ENCODE peak calls at places on chromosomes 2 and 18, in four cellular contexts. One of them, this sample, is unnamed.

GRCh38 chr2:224847961-224848850 is 132.0 kb upstream of the CCDC195 start:
- DNase-seq in HepG2: no peak
- DNase-seq in HCT116: peak; percentile 60
- DNase-seq in K562: no peak
- DNase-seq in this sample: peak; percentile 44

GRCh38 chr2:41966920-41967319 is 80.9 kb upstream of the PKDCC start:
- DNase-seq in HepG2: no peak
- DNase-seq in HCT116: no peak
- DNase-seq in K562: no peak
- DNase-seq in this sample: no peak

GRCh38 chr2:223930002-223930976 is 14.8 kb downstream of the WDFY1 start:
- DNase-seq in HepG2: peak; percentile 97
- DNase-seq in HCT116: no peak
- DNase-seq in K562: peak; percentile 73
- DNase-seq in this sample: peak; percentile 34

GRCh38 chr2:216404010-216404618 is 8.2 kb upstream of the SMARCAL1 start:
- DNase-seq in HepG2: peak; percentile 54
- DNase-seq in HCT116: peak; percentile 35
- DNase-seq in K562: peak; percentile 35
- DNase-seq in this sample: peak; percentile 54

GRCh38 chr18:23662309-23663263 is at the start of gene ANKRD29:
- DNase-seq in HepG2: no peak
- DNase-seq in HCT116: no peak
- DNase-seq in K562: no peak
- DNase-seq in this sample: peak; percentile 88

GRCh38 chr2:122263746-122264145 is 508.3 kb downstream of the TSN start:
- DNase-seq in HepG2: no peak
- DNase-seq in HCT116: no peak
- DNase-seq in K562: no peak
- DNase-seq in this sample: no peak

GRCh38 chr2:216117566-216117965 is 8.4 kb downstream of the XRCC5 start:
- DNase-seq in HepG2: no peak
- DNase-seq in HCT116: no peak
- DNase-seq in K562: no peak
- DNase-seq in this sample: no peak

GRCh38 chr2:226652388-226652787 is 147.2 kb downstream of the IRS1 start:
- DNase-seq in HepG2: no peak
- DNase-seq in HCT116: peak; percentile 98
- DNase-seq in K562: no peak
- DNase-seq in this sample: no peak

GRCh38 chr2:5549061-5549601 is 143.1 kb upstream of the SOX11 start:
- DNase-seq in HepG2: no peak
- DNase-seq in HCT116: no peak
- DNase-seq in K562: no peak
- DNase-seq in this sample: no peak

GRCh38 chr18:9814431-9814830 is 71.3 kb upstream of the TXNDC2 start:
- DNase-seq in HepG2: peak; percentile 75
- DNase-seq in HCT116: no peak
- DNase-seq in K562: no peak
- DNase-seq in this sample: no peak

GRCh38 chr2:197309369-197310231 is 980 bp downstream of the ANKRD44 start:
- DNase-seq in HepG2: no peak
- DNase-seq in HCT116: no peak
- DNase-seq in K562: no peak
- DNase-seq in this sample: peak; percentile 29

GRCh38 chr18:78080761-78081160 is 831.1 kb downstream of the GALR1 start:
- DNase-seq in HepG2: no peak
- DNase-seq in HCT116: no peak
- DNase-seq in K562: no peak
- DNase-seq in this sample: no peak

GRCh38 chr2:45330617-45331016 is 280.4 kb downstream of the SRBD1 start:
- DNase-seq in HepG2: peak; percentile 54
- DNase-seq in HCT116: no peak
- DNase-seq in K562: no peak
- DNase-seq in this sample: no peak

GRCh38 chr2:67561411-67561965 is 164.4 kb downstream of the ETAA1 start:
- DNase-seq in HepG2: no peak
- DNase-seq in HCT116: no peak
- DNase-seq in K562: peak; percentile 20
- DNase-seq in this sample: peak; percentile 69

GRCh38 chr18:3624818-3625716 is 175.1 kb downstream of the TGIF1 start:
- DNase-seq in HepG2: no peak
- DNase-seq in HCT116: peak; percentile 86
- DNase-seq in K562: peak; percentile 85
- DNase-seq in this sample: no peak

GRCh38 chr2:46170011-46170410 is 127.2 kb upstream of the EPAS1 start:
- DNase-seq in HepG2: no peak
- DNase-seq in HCT116: no peak
- DNase-seq in K562: no peak
- DNase-seq in this sample: no peak

GRCh38 chr2:119484834-119485233 is 39.4 kb downstream of the SCTR start:
- DNase-seq in HepG2: no peak
- DNase-seq in HCT116: no peak
- DNase-seq in K562: no peak
- DNase-seq in this sample: peak; percentile 45

GRCh38 chr2:85083092-85083491 is 50.1 kb upstream of the TCF7L1 start:
- DNase-seq in HepG2: no peak
- DNase-seq in HCT116: no peak
- DNase-seq in K562: no peak
- DNase-seq in this sample: no peak

GRCh38 chr18:13440277-13441248 is 222.0 kb downstream of the LDLRAD4 start:
- DNase-seq in HepG2: no peak
- DNase-seq in HCT116: no peak
- DNase-seq in K562: no peak
- DNase-seq in this sample: no peak

GRCh38 chr2:198453866-198454265 is 649.5 kb downstream of the PLCL1 start:
- DNase-seq in HepG2: no peak
- DNase-seq in HCT116: no peak
- DNase-seq in K562: no peak
- DNase-seq in this sample: no peak

GRCh38 chr18:13604751-13605150 is 121.6 kb downstream of the FAM210A start:
- DNase-seq in HepG2: no peak
- DNase-seq in HCT116: no peak
- DNase-seq in K562: no peak
- DNase-seq in this sample: no peak

GRCh38 chr2:74530239-74531161 is 767 bp downstream of the HTRA2 start:
- DNase-seq in HepG2: no peak
- DNase-seq in HCT116: no peak
- DNase-seq in K562: peak; percentile 96
- DNase-seq in this sample: peak; percentile 77

GRCh38 chr2:47688561-47688960 is 94.4 kb upstream of the MSH6 start:
- DNase-seq in HepG2: no peak
- DNase-seq in HCT116: no peak
- DNase-seq in K562: no peak
- DNase-seq in this sample: no peak

GRCh38 chr2:12979066-12979465 is 262.3 kb downstream of the TRIB2 start:
- DNase-seq in HepG2: no peak
- DNase-seq in HCT116: no peak
- DNase-seq in K562: no peak
- DNase-seq in this sample: no peak

GRCh38 chr2:217085543-217085942 is 225.7 kb upstream of the TNP1 start:
- DNase-seq in HepG2: no peak
- DNase-seq in HCT116: no peak
- DNase-seq in K562: no peak
- DNase-seq in this sample: no peak

DNA sequence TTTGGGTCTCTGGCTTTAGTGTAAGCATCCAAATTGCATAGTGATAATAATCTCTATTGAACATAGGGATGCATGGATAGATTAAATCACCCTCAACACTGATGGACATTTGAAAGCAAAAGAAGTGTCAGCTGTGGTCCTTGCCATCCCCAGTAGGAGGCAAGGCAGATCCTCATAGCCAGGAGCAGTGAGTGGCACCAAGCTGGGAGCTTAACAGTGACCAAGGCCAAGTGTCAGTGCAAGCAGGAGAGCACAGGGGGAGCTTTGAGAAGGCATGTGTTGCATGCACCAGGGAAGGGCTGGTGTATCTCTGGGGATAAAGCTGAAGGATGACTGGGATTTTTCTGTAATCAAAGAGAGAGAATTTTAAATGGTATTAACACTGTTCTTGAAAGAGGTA is 14.7 kb downstream of the SLC14A1 start:
- DNase-seq in HepG2: no peak
- DNase-seq in HCT116: no peak
- DNase-seq in K562: no peak
- DNase-seq in this sample: no peak
- TF ChIP-seq ELF1 in HepG2: no peak
- TF ChIP-seq ELF1 in HCT116: no peak
- TF ChIP-seq ELF1 in K562: no peak
- TF ChIP-seq ELF1 in this sample: no peak

GRCh38 chr2:30421551-30422436 is 25.3 kb upstream of the LCLAT1 start:
- DNase-seq in HepG2: no peak
- DNase-seq in HCT116: no peak
- DNase-seq in K562: peak; percentile 25
- DNase-seq in this sample: peak; percentile 88
- TF ChIP-seq ELF1 in HepG2: no peak
- TF ChIP-seq ELF1 in HCT116: no peak
- TF ChIP-seq ELF1 in K562: peak; percentile 21
- TF ChIP-seq ELF1 in this sample: no peak

GRCh38 chr18:61951396-61951795 is 58.6 kb upstream of the RNF152 start:
- DNase-seq in HepG2: no peak
- DNase-seq in HCT116: no peak
- DNase-seq in K562: no peak
- DNase-seq in this sample: no peak
- TF ChIP-seq ELF1 in HepG2: no peak
- TF ChIP-seq ELF1 in HCT116: no peak
- TF ChIP-seq ELF1 in K562: no peak
- TF ChIP-seq ELF1 in this sample: no peak

GRCh38 chr2:240018071-240018750 is 6.9 kb downstream of the NDUFA10 start:
- DNase-seq in HepG2: no peak
- DNase-seq in HCT116: no peak
- DNase-seq in K562: no peak
- DNase-seq in this sample: no peak

GRCh38 chr2:240024766-240025165 is 376 bp downstream of the NDUFA10 start:
- DNase-seq in HepG2: peak; percentile 45
- DNase-seq in HCT116: no peak
- DNase-seq in K562: peak; percentile 25
- DNase-seq in this sample: no peak

GRCh38 chr2:240023792-240024191 is 1.4 kb downstream of the NDUFA10 start:
- DNase-seq in HepG2: no peak
- DNase-seq in HCT116: no peak
- DNase-seq in K562: peak; percentile 67
- DNase-seq in this sample: no peak

DNA sequence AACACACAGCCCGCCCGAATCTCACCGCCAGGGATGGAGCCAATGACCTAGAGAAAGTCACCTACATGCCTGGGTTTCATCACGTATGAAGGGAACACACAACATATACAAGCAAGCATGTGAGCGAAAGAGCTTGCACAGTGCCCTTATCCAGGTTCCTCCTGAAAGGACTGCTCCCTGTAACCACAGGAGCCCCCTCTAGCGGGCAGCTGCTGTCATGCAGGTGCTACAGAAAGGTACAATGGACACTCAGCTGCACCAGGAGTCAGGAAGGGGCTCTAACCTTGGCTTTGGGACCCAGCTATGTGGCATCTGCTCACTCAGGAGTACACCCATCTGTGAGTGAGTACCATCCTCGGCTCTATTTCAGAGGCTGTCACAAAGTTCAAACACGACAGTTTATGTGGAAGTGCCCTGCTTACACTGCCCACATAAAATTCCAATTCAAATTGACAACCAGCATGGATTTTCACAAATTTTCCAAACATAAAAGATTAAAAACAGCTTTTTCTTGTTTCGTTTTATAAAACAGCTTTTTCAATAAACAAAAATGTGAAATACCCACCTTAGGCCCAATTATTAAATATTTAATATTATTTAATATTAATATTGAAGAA is 3.5 kb downstream of the NDUFA10 start:
- DNase-seq in HepG2: peak; percentile 79
- DNase-seq in HCT116: peak; percentile 28
- DNase-seq in K562: peak; percentile 68
- DNase-seq in this sample: peak; percentile 85
- TF ChIP-seq ELF1 in HepG2: no peak
- TF ChIP-seq ELF1 in HCT116: no peak
- TF ChIP-seq ELF1 in K562: no peak
- TF ChIP-seq ELF1 in this sample: no peak

This sample was measured in SK-N-SH.